ENCODE peak calls at places on chromosomes 11 and 22, in ten cellular contexts. One of them, this sample, is unnamed.

GRCh38 chr11:2933376-2934056 is 4.3 kb upstream of the PHLDA2 start:
- DNase-seq in neural crest cell: no peak
- DNase-seq in B cell: peak
- DNase-seq in RWPE1: peak
- DNase-seq in colonic mucosa: peak
- DNase-seq in cardiac fibroblast: peak
- DNase-seq in right lobe of liver: peak
- DNase-seq in transverse colon: peak
- DNase-seq in MM.1S: peak
- DNase-seq in astrocyte of the spinal cord: peak
- DNase-seq in this sample: peak

GRCh38 chr11:118984825-118985224 is 13.1 kb upstream of the CENATAC start:
- DNase-seq in neural crest cell: no peak
- DNase-seq in B cell: no peak
- DNase-seq in RWPE1: no peak
- DNase-seq in colonic mucosa: no peak
- DNase-seq in cardiac fibroblast: no peak
- DNase-seq in right lobe of liver: no peak
- DNase-seq in transverse colon: no peak
- DNase-seq in MM.1S: no peak
- DNase-seq in astrocyte of the spinal cord: no peak
- DNase-seq in this sample: no peak

GRCh38 chr11:122108192-122108799 is 7.7 kb downstream of the BLID start:
- DNase-seq in neural crest cell: peak
- DNase-seq in B cell: no peak
- DNase-seq in RWPE1: no peak
- DNase-seq in colonic mucosa: peak
- DNase-seq in cardiac fibroblast: peak
- DNase-seq in right lobe of liver: no peak
- DNase-seq in transverse colon: no peak
- DNase-seq in MM.1S: peak
- DNase-seq in astrocyte of the spinal cord: peak
- DNase-seq in this sample: no peak

GRCh38 chr11:96051820-96052219 is 127.9 kb upstream of the MTMR2 start:
- DNase-seq in neural crest cell: no peak
- DNase-seq in B cell: no peak
- DNase-seq in RWPE1: no peak
- DNase-seq in colonic mucosa: no peak
- DNase-seq in cardiac fibroblast: peak
- DNase-seq in right lobe of liver: no peak
- DNase-seq in transverse colon: no peak
- DNase-seq in MM.1S: peak
- DNase-seq in astrocyte of the spinal cord: no peak
- DNase-seq in this sample: no peak

GRCh38 chr11:65629579-65629978 is 8.3 kb upstream of the SIPA1 start:
- DNase-seq in neural crest cell: no peak
- DNase-seq in B cell: no peak
- DNase-seq in RWPE1: no peak
- DNase-seq in colonic mucosa: no peak
- DNase-seq in cardiac fibroblast: no peak
- DNase-seq in right lobe of liver: no peak
- DNase-seq in transverse colon: no peak
- DNase-seq in MM.1S: no peak
- DNase-seq in astrocyte of the spinal cord: no peak
- DNase-seq in this sample: no peak

GRCh38 chr11:117600976-117601708 is 195.9 kb downstream of the DSCAML1 start:
- DNase-seq in neural crest cell: no peak
- DNase-seq in B cell: no peak
- DNase-seq in RWPE1: no peak
- DNase-seq in colonic mucosa: no peak
- DNase-seq in cardiac fibroblast: no peak
- DNase-seq in right lobe of liver: no peak
- DNase-seq in transverse colon: no peak
- DNase-seq in MM.1S: no peak
- DNase-seq in astrocyte of the spinal cord: no peak
- DNase-seq in this sample: no peak

GRCh38 chr22:42202669-42203068 is 67.8 kb downstream of the TCF20 start:
- DNase-seq in neural crest cell: no peak
- DNase-seq in B cell: no peak
- DNase-seq in RWPE1: no peak
- DNase-seq in colonic mucosa: no peak
- DNase-seq in cardiac fibroblast: peak
- DNase-seq in right lobe of liver: no peak
- DNase-seq in transverse colon: no peak
- DNase-seq in MM.1S: no peak
- DNase-seq in astrocyte of the spinal cord: peak
- DNase-seq in this sample: no peak

GRCh38 chr11:71329731-71330130 is 77.4 kb upstream of the SHANK2 start:
- DNase-seq in neural crest cell: no peak
- DNase-seq in B cell: no peak
- DNase-seq in RWPE1: no peak
- DNase-seq in colonic mucosa: no peak
- DNase-seq in cardiac fibroblast: no peak
- DNase-seq in right lobe of liver: no peak
- DNase-seq in transverse colon: no peak
- DNase-seq in MM.1S: no peak
- DNase-seq in astrocyte of the spinal cord: no peak
- DNase-seq in this sample: no peak

GRCh38 chr11:17508816-17509215 is 32.2 kb upstream of the ABCC8 start:
- DNase-seq in neural crest cell: no peak
- DNase-seq in B cell: no peak
- DNase-seq in RWPE1: no peak
- DNase-seq in colonic mucosa: no peak
- DNase-seq in cardiac fibroblast: no peak
- DNase-seq in right lobe of liver: no peak
- DNase-seq in transverse colon: no peak
- DNase-seq in MM.1S: no peak
- DNase-seq in astrocyte of the spinal cord: no peak
- DNase-seq in this sample: no peak

GRCh38 chr22:20746466-20747189 is 27.3 kb upstream of the SERPIND1 start:
- DNase-seq in neural crest cell: no peak
- DNase-seq in B cell: no peak
- DNase-seq in RWPE1: no peak
- DNase-seq in colonic mucosa: no peak
- DNase-seq in cardiac fibroblast: no peak
- DNase-seq in right lobe of liver: peak
- DNase-seq in transverse colon: no peak
- DNase-seq in MM.1S: no peak
- DNase-seq in astrocyte of the spinal cord: no peak
- DNase-seq in this sample: no peak
- TF ChIP-seq CTCF in neural crest cell: no peak
- TF ChIP-seq CTCF in B cell: no peak
- TF ChIP-seq CTCF in RWPE1: no peak
- TF ChIP-seq CTCF in colonic mucosa: no peak
- TF ChIP-seq CTCF in cardiac fibroblast: no peak
- TF ChIP-seq CTCF in right lobe of liver: no peak
- TF ChIP-seq CTCF in transverse colon: no peak
- TF ChIP-seq CTCF in MM.1S: no peak
- TF ChIP-seq CTCF in astrocyte of the spinal cord: no peak
- TF ChIP-seq CTCF in this sample: no peak

GRCh38 chr11:85620243-85620642 is 6.9 kb downstream of the DLG2 start:
- DNase-seq in neural crest cell: no peak
- DNase-seq in B cell: no peak
- DNase-seq in RWPE1: no peak
- DNase-seq in colonic mucosa: no peak
- DNase-seq in cardiac fibroblast: no peak
- DNase-seq in right lobe of liver: no peak
- DNase-seq in transverse colon: no peak
- DNase-seq in MM.1S: no peak
- DNase-seq in astrocyte of the spinal cord: no peak
- DNase-seq in this sample: no peak
- TF ChIP-seq CTCF in neural crest cell: no peak
- TF ChIP-seq CTCF in B cell: no peak
- TF ChIP-seq CTCF in RWPE1: no peak
- TF ChIP-seq CTCF in colonic mucosa: no peak
- TF ChIP-seq CTCF in cardiac fibroblast: no peak
- TF ChIP-seq CTCF in right lobe of liver: no peak
- TF ChIP-seq CTCF in transverse colon: no peak
- TF ChIP-seq CTCF in MM.1S: no peak
- TF ChIP-seq CTCF in astrocyte of the spinal cord: no peak
- TF ChIP-seq CTCF in this sample: no peak

DNA sequence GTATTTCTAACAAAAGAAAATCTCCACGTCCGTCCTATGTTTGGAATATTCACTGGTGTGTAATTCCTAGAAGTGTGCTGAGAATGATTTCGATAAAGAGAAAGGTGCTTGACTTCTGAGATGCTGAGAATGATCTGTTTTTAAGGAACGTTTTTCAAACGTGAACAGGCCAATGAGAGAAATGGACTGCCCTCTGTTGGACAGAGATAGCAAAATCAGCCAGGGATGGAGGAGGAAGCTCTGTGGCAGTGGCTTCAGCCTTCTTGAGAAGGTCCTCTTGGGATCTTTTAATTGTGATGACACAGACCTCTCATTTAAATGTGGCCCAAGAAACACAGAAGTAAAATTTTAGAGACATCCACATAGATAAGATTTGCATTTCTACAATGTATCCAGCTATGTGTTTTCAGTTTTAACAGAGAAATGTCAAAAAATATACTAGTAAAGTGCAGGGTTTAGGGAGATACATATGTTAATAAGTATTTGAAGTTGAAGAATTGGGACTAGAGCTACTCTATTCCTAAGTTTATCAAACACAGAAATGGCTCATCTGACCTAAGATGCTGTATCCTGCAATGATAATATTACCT is 84.0 kb upstream of the RCN1 start:
- DNase-seq in neural crest cell: peak
- DNase-seq in B cell: peak
- DNase-seq in RWPE1: peak
- DNase-seq in colonic mucosa: no peak
- DNase-seq in cardiac fibroblast: peak
- DNase-seq in right lobe of liver: no peak
- DNase-seq in transverse colon: no peak
- DNase-seq in MM.1S: peak
- DNase-seq in astrocyte of the spinal cord: peak
- DNase-seq in this sample: no peak
- TF ChIP-seq CTCF in neural crest cell: peak
- TF ChIP-seq CTCF in B cell: peak
- TF ChIP-seq CTCF in RWPE1: peak
- TF ChIP-seq CTCF in colonic mucosa: peak
- TF ChIP-seq CTCF in cardiac fibroblast: peak
- TF ChIP-seq CTCF in right lobe of liver: peak
- TF ChIP-seq CTCF in transverse colon: no peak
- TF ChIP-seq CTCF in MM.1S: peak
- TF ChIP-seq CTCF in astrocyte of the spinal cord: peak
- TF ChIP-seq CTCF in this sample: no peak

DNA sequence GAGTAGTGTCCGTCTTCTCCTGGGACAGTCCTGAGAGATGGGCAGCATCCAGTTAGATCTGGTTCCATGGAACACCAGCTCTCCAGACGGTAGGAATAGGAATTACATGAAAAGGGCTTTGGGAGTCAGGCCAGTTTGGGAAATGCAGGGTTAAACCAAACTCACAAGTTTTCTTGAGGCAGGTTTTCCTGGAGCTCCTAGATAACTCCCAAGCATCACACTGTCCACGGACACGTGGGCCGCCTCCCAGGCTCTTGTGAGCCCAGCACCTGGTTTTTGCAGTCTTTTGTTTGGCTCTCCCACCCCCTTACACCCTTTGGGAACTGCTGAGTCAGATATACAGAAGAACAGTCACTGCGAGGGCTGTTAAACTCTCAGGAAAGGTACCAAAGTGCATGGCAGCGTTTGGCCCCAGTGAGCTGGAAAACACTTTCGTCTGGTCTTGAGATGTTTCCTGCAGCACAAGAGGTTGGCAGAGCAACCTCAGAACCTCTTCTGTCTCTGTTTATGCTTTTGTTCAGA is 90.0 kb downstream of the BCR start:
- DNase-seq in neural crest cell: no peak
- DNase-seq in B cell: no peak
- DNase-seq in RWPE1: no peak
- DNase-seq in colonic mucosa: no peak
- DNase-seq in cardiac fibroblast: no peak
- DNase-seq in right lobe of liver: no peak
- DNase-seq in transverse colon: no peak
- DNase-seq in MM.1S: no peak
- DNase-seq in astrocyte of the spinal cord: no peak
- DNase-seq in this sample: no peak
- TF ChIP-seq CTCF in neural crest cell: peak
- TF ChIP-seq CTCF in B cell: no peak
- TF ChIP-seq CTCF in RWPE1: no peak
- TF ChIP-seq CTCF in colonic mucosa: no peak
- TF ChIP-seq CTCF in cardiac fibroblast: no peak
- TF ChIP-seq CTCF in right lobe of liver: no peak
- TF ChIP-seq CTCF in transverse colon: no peak
- TF ChIP-seq CTCF in MM.1S: no peak
- TF ChIP-seq CTCF in astrocyte of the spinal cord: peak
- TF ChIP-seq CTCF in this sample: no peak

DNA sequence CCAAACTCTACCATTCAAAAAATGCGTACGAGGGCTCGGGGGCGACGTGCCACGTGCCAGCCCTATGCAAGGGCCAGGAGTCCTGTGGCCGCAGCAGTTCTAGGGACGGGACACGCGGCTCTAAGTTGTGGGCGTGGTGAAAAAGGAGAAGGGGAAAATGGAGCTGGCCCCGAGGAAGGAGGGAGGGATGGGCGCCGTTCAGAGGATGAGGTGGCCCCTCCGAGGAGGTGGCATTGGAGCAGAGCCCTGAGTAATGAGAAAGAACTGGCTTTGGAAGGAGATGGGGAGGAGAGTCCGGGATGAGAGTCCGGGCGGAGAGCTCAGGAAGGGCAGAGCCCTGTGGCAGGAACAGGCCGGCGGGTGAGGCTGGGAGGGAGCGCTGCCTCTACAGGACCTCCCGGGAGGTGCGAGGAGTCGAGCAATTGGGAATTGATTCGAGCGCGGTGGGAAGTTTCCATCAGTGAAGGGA is 21.0 kb downstream of the OTUB1 start:
- DNase-seq in neural crest cell: no peak
- DNase-seq in B cell: no peak
- DNase-seq in RWPE1: no peak
- DNase-seq in colonic mucosa: peak
- DNase-seq in cardiac fibroblast: peak
- DNase-seq in right lobe of liver: no peak
- DNase-seq in transverse colon: no peak
- DNase-seq in MM.1S: no peak
- DNase-seq in astrocyte of the spinal cord: no peak
- DNase-seq in this sample: no peak
- TF ChIP-seq CTCF in neural crest cell: no peak
- TF ChIP-seq CTCF in B cell: no peak
- TF ChIP-seq CTCF in RWPE1: peak
- TF ChIP-seq CTCF in colonic mucosa: no peak
- TF ChIP-seq CTCF in cardiac fibroblast: no peak
- TF ChIP-seq CTCF in right lobe of liver: no peak
- TF ChIP-seq CTCF in transverse colon: no peak
- TF ChIP-seq CTCF in MM.1S: no peak
- TF ChIP-seq CTCF in astrocyte of the spinal cord: no peak
- TF ChIP-seq CTCF in this sample: no peak

GRCh38 chr11:11899401-11899800 is 57.6 kb downstream of the USP47 start:
- DNase-seq in neural crest cell: no peak
- DNase-seq in B cell: no peak
- DNase-seq in RWPE1: no peak
- DNase-seq in colonic mucosa: no peak
- DNase-seq in cardiac fibroblast: no peak
- DNase-seq in right lobe of liver: no peak
- DNase-seq in transverse colon: no peak
- DNase-seq in MM.1S: no peak
- DNase-seq in astrocyte of the spinal cord: no peak
- DNase-seq in this sample: no peak
- TF ChIP-seq CTCF in neural crest cell: peak
- TF ChIP-seq CTCF in B cell: no peak
- TF ChIP-seq CTCF in RWPE1: no peak
- TF ChIP-seq CTCF in colonic mucosa: no peak
- TF ChIP-seq CTCF in cardiac fibroblast: no peak
- TF ChIP-seq CTCF in right lobe of liver: no peak
- TF ChIP-seq CTCF in transverse colon: no peak
- TF ChIP-seq CTCF in MM.1S: no peak
- TF ChIP-seq CTCF in astrocyte of the spinal cord: no peak
- TF ChIP-seq CTCF in this sample: no peak